ENCODE peak calls at places on chromosome 21, in eight cellular contexts. S, B, V, H, A, F, C and X are unnamed samples.
A peak's percentile ranks its signal among the peaks of the same experiment; 100 is the strongest.

GRCh38 chr21:45977396-45977795 is 4.2 kb upstream of the COL6A1 start:
- DNase-seq in S (peak; percentile 37), B (no peak), V (no peak), H (no peak), A (peak; percentile 69), F (peak; percentile 88), C (no peak), X (no peak)

GRCh38 chr21:32578107-32578691 is 7.1 kb downstream of the TCP10L start:
- DNase-seq in S (peak; percentile 56), B (no peak), V (peak; percentile 26), H (no peak), A (no peak), F (peak; percentile 85), C (no peak), X (no peak)

GRCh38 chr21:14864211-14865021 is 200.4 kb downstream of the NRIP1 start:
- DNase-seq in S (peak; percentile 84), B (peak; percentile 78), V (peak; percentile 88), H (peak; percentile 46), A (peak; percentile 78), F (peak; percentile 90), C (peak; percentile 24), X (peak; percentile 45)

GRCh38 chr21:38787461-38788274 is 18.1 kb upstream of the ETS2 start:
- DNase-seq in S (peak; percentile 75), B (no peak), V (peak; percentile 62), H (peak; percentile 75), A (no peak), F (no peak), C (peak; percentile 75), X (no peak)

GRCh38 chr21:39079617-39080016 is 103.6 kb downstream of the PSMG1 start:
- DNase-seq in S (peak; percentile 57), B (no peak), V (peak; percentile 56), H (no peak), A (peak; percentile 76), F (peak; percentile 94), C (peak; percentile 49), X (peak; percentile 18)

GRCh38 chr21:35921471-35921870 is 138.9 kb downstream of the SETD4 start:
- DNase-seq in S (no peak), B (no peak), V (no peak), H (no peak), A (no peak), F (no peak), C (no peak), X (no peak)

GRCh38 chr21:41667136-41667535 is 99.7 kb downstream of the RIPK4 start:
- DNase-seq in S (no peak), B (no peak), V (no peak), H (no peak), A (no peak), F (no peak), C (no peak), X (no peak)

GRCh38 chr21:45970674-45971486 is 10.7 kb upstream of the COL6A1 start:
- DNase-seq in S (peak; percentile 68), B (peak; percentile 45), V (peak; percentile 62), H (peak; percentile 82), A (peak; percentile 87), F (peak; percentile 94), C (no peak), X (no peak)

GRCh38 chr21:46191257-46191685 is 7.0 kb upstream of the SPATC1L start:
- DNase-seq in S (peak; percentile 22), B (peak; percentile 37), V (peak; percentile 85), H (peak; percentile 41), A (peak; percentile 57), F (peak; percentile 87), C (peak; percentile 19), X (no peak)

GRCh38 chr21:45041351-45041805 is 33.0 kb upstream of the ADARB1 start:
- DNase-seq in S (peak; percentile 45), B (no peak), V (peak; percentile 85), H (no peak), A (peak; percentile 79), F (peak; percentile 97), C (peak; percentile 79), X (no peak)

GRCh38 chr21:30408782-30409494 is 13.1 kb downstream of the KRTAP13-1 start:
- DNase-seq in S (peak; percentile 43), B (no peak), V (peak; percentile 74), H (no peak), A (peak; percentile 45), F (no peak), C (peak; percentile 23), X (no peak)